ENCODE peak calls at places on chromosomes 2 and 18, in eight cellular contexts. K is osteocyte, J is GM12865, E is stomach, X is LNCaP clone FGC, G is WTC11, T is GM23338, U is body of pancreas. B is an unnamed sample.

GRCh38 chr2:38765149-38765548 is 12.9 kb upstream of the GEMIN6 start:
- DNase-seq in T (no peak), K (no peak), J (no peak), G (no peak), X (no peak), U (peak; percentile 26), E (no peak), B (no peak)

GRCh38 chr18:58379443-58379842 is 249.4 kb downstream of the ALPK2 start:
- DNase-seq in E (no peak), J (no peak), U (no peak), T (no peak), G (no peak), X (no peak), K (no peak), B (no peak)

GRCh38 chr2:74436111-74436803 is 5.5 kb downstream of the RTKN start:
- DNase-seq in T (peak; percentile 60), X (no peak), U (no peak), K (no peak), J (no peak), E (no peak), G (no peak), B (no peak)

GRCh38 chr2:234427081-234428058 is 69.5 kb downstream of the ARL4C start:
- DNase-seq in G (peak; percentile 62), T (peak; percentile 93), J (peak; percentile 32), E (no peak), X (no peak), K (no peak), U (peak; percentile 42), B (no peak)

GRCh38 chr2:145615626-145616025 is 1095.7 kb upstream of the ZEB2 start:
- DNase-seq in K (no peak), G (no peak), T (no peak), U (no peak), X (no peak), E (no peak), J (no peak), B (no peak)

GRCh38 chr2:237604960-237605359 is 14.4 kb upstream of the RAB17 start:
- DNase-seq in T (no peak), E (peak; percentile 56), X (no peak), G (no peak), J (no peak), K (no peak), U (peak; percentile 55), B (no peak)

GRCh38 chr18:48003426-48004349 is 73.2 kb upstream of the SMAD2 start:
- DNase-seq in G (no peak), K (no peak), U (peak; percentile 83), X (no peak), T (no peak), E (peak; percentile 52), J (no peak), B (no peak)

GRCh38 chr18:702957-703659 is 9.3 kb downstream of the ENOSF1 start:
- DNase-seq in U (no peak), G (no peak), T (no peak), K (no peak), X (no peak), E (peak; percentile 11), J (no peak), B (no peak)

GRCh38 chr18:44238449-44238848 is 442.2 kb upstream of the SETBP1 start:
- DNase-seq in G (no peak), U (no peak), T (no peak), K (no peak), X (no peak), E (no peak), J (no peak), B (no peak)

GRCh38 chr2:161990741-161991140 is 83.3 kb downstream of the DPP4 start:
- DNase-seq in K (no peak), G (no peak), U (no peak), J (no peak), E (no peak), X (no peak), T (no peak), B (no peak)

GRCh38 chr2:161991991-161992390 is 82.0 kb downstream of the DPP4 start:
- DNase-seq in K (no peak), E (no peak), T (no peak), J (no peak), U (no peak), X (no peak), G (no peak), B (no peak)

GRCh38 chr2:161990036-161990435 is 84.0 kb downstream of the DPP4 start:
- DNase-seq in K (no peak), J (no peak), T (no peak), E (no peak), U (no peak), X (no peak), G (no peak), B (no peak)

GRCh38 chr2:161992526-161992925 is 81.5 kb downstream of the DPP4 start:
- DNase-seq in G (no peak), U (no peak), E (no peak), T (no peak), J (peak; percentile 17), X (no peak), K (no peak), B (no peak)

GRCh38 chr2:161988589-161988988 is 85.4 kb downstream of the DPP4 start:
- DNase-seq in T (peak; percentile 59), U (no peak), X (no peak), K (no peak), J (peak; percentile 25), E (no peak), G (peak; percentile 39), B (no peak)
- TF ChIP-seq CTCF in T (peak; percentile 89), U (no peak), X (peak; percentile 11), K (no peak), J (peak; percentile 40), E (no peak), G (peak; percentile 49), B (no peak)

GRCh38 chr2:202060218-202060617 is 12.8 kb upstream of the KIAA2012 start:
- DNase-seq in X (no peak), T (peak; percentile 60), U (no peak), E (no peak), G (no peak), K (no peak), J (no peak), B (no peak)
- TF ChIP-seq CTCF in X (peak; percentile 12), T (peak; percentile 37), U (peak; percentile 8), E (no peak), G (peak; percentile 32), K (peak; percentile 37), J (peak; percentile 23), B (peak; percentile 36)

DNA sequence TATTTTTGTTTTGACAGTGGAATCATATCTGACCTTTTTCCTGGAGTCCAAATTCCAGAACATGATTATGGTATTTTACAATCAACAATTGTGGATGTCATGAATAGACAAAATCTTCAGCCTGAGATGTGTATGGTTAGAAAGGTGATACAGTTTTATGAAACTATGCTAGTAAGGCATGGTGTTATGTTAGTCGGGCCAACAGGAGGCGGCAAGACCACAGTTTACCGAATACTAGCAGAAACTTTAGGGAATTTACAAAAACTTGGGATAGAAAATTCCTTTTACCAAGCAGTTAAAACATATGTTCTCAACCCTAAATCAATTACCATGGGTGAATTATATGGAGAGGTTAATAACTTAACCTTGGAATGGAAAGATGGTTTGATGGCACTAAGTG is 137.0 kb downstream of the DNAH6 start:
- DNase-seq in K (no peak), T (peak; percentile 7), J (no peak), U (no peak), E (no peak), G (no peak), X (no peak), B (no peak)
- TF ChIP-seq CTCF in K (no peak), T (peak; percentile 62), J (no peak), U (no peak), E (no peak), G (no peak), X (peak; percentile 11), B (no peak)

DNA sequence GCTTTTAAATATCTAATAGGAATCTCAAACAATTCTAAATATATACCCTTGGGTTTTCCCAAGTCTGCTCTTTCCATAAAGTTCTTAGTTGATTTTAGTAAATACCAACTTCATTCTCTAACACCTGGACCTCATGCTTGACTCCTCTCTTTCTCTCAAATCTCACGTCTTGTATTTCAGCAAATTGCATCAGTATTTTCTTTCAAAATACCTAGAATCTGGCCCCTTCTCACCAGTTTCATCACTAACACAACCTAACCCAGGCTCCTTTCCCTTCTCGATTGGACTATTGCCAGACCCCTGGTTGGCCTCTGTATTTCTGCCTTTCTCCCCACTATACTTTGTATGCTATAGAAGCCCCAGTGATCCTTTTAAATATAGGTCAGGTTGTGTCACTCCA is 23.0 kb upstream of the FAM171B start:
- DNase-seq in E (no peak), J (no peak), U (no peak), T (no peak), G (no peak), X (no peak), K (no peak), B (no peak)
- TF ChIP-seq CTCF in E (no peak), J (no peak), U (no peak), T (no peak), G (no peak), X (no peak), K (no peak), B (no peak)

DNA sequence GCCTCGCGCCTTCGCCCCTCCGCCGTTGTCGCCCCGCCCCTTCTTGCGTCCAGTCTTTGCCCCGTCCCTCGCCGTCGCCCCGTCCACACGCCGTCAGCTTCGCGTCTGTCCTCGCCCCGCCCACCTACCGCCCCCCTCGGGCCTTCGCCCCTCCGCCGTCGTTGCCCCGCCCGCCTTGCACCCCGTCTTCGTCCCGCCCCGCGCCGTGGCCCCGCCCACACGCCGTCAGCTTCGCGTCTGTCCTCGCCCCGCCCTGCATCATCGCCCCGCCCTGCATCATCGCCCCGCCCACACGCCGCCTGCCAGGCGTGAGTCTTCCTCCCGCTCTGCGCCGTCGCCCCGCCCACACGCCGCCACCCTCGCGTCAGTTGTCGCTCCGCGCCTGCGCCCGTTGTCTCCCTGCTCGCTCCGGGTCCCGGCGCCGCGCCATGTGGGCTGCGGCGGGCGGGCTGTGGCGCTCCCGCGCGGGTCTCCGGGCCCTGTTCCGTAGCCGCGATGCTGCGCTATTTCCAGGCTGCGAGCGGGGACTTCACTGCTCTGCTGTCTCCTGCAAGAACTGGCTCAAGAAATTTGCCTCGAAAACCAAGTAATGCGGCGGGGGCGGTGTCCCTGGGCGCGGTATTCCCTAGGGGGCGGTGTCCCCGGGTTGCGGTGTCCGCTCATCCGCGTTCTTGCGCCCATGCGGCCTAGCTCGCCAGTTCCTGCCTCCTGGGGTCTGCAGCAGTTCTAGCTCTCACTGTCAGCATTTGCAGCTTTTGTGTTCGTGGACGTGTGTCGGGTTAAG is at the start of gene RBFA:
- DNase-seq in G (peak; percentile 100), E (peak; percentile 100), J (peak; percentile 99), K (peak; percentile 100), U (peak; percentile 99), X (peak; percentile 90), T (peak; percentile 99), B (peak; percentile 100)
- TF ChIP-seq CTCF in G (peak; percentile 37), E (peak; percentile 9), J (no peak), K (peak; percentile 23), U (peak; percentile 61), X (peak; percentile 38), T (peak; percentile 46), B (no peak)

B was measured in nephron progenitor cell.